ENCODE peak calls at places on chromosomes 3 and 15, in six cellular contexts. M is RWPE1, S is progenitor cell of endocrine pancreas, K is foreskin fibroblast, B is uterus, V is Calu3. A is an unnamed sample.

GRCh38 chr3:57085211-57085610 is 24.7 kb downstream of the SPATA12 start:
- DNase-seq in V (no peak), B (no peak), S (no peak), M (peak; percentile 18), K (no peak), A (no peak)

GRCh38 chr3:46706771-46707582 is 5.8 kb downstream of the TMIE start:
- DNase-seq in K (no peak), M (no peak), V (peak; percentile 39), S (no peak), B (peak; percentile 7), A (no peak)

GRCh38 chr15:85380860-85381535 is 595 bp downstream of the AKAP13 start:
- DNase-seq in B (peak; percentile 57), V (peak; percentile 65), M (peak; percentile 39), K (peak; percentile 54), S (peak; percentile 41), A (peak; percentile 62)

GRCh38 chr3:151837057-151837456 is 23.1 kb downstream of the AADAC start:
- DNase-seq in K (peak; percentile 86), B (no peak), V (peak; percentile 52), S (no peak), M (peak; percentile 83), A (no peak)

GRCh38 chr3:179432021-179432420 is 19.2 kb downstream of the GNB4 start:
- DNase-seq in M (no peak), K (no peak), S (no peak), V (no peak), B (no peak), A (no peak)

GRCh38 chr3:130700541-130700940 is 46.1 kb downstream of the PIK3R4 start:
- DNase-seq in V (no peak), B (no peak), K (peak; percentile 68), S (no peak), M (no peak), A (peak; percentile 10)

GRCh38 chr3:102896851-102897621 is 462.2 kb downstream of the ZPLD1 start:
- DNase-seq in V (no peak), M (no peak), K (no peak), S (no peak), B (no peak), A (no peak)

GRCh38 chr15:84987949-84988624 is 6.4 kb downstream of the PDE8A start:
- DNase-seq in K (no peak), B (no peak), S (no peak), V (no peak), M (no peak), A (no peak)

DNA sequence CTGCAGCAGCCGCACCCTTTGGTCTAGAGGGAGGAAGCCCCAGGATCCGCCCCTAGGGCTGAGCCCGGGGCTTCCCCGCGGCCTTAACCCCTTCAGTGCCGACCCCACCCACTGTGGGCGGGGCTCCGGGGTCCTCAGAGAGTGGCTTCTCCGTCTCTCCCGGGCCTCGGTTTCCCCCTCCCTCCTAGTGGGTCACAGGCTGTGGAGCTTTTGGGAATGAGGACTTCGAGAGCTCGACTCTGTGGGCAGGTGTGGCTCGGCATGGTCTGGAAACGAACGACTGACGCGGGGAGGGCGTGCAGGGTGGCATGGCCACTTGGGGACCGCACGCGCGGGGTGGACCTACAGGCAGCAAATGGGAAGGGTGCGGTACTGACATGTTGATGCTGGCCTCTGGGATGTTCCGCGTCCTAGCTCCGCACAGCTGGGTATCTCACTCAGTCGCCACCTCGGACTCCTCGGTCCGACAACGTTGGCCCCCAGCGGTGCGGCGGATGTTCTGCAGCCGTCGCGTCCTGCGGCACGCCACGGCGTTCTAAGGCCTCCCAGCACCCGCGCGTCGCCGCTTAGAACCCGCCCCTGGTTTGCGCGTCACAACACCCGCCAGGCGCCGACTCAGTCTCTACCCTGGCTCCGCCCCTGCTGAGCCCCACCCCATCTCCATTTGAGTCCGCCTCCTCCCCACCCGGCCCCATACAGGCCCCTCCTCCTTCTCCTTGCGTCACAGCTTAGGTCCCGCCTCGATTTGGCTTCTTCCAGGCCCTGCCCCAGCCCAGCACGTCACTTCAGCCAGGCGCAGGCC is at the start of the genes HYAL3 and NAA80:
- DNase-seq in B (peak; percentile 100), M (peak; percentile 98), S (peak; percentile 98), V (peak; percentile 99), K (peak; percentile 100), A (peak; percentile 99)
- TF ChIP-seq CTCF in B (peak; percentile 65), M (peak; percentile 41), S (peak; percentile 45), V (peak; percentile 46), K (peak; percentile 14), A (no peak)

GRCh38 chr3:11720220-11721113 is 76.8 kb upstream of the VGLL4 start:
- DNase-seq in M (peak; percentile 70), S (peak; percentile 56), B (peak; percentile 80), V (peak; percentile 67), K (peak; percentile 88), A (peak; percentile 65)

GRCh38 chr3:11717768-11718581 is 74.3 kb upstream of the VGLL4 start:
- DNase-seq in K (peak; percentile 57), V (no peak), B (peak; percentile 24), S (no peak), M (peak; percentile 22), A (peak; percentile 65)

GRCh38 chr3:11721114-11721440 is 77.4 kb upstream of the VGLL4 start:
- DNase-seq in V (no peak), M (no peak), B (no peak), K (no peak), S (no peak), A (no peak)

GRCh38 chr3:11718582-11719405 is 75.1 kb upstream of the VGLL4 start:
- DNase-seq in V (peak; percentile 42), M (peak; percentile 60), S (peak; percentile 11), B (peak; percentile 71), K (peak; percentile 80), A (peak; percentile 53)

DNA sequence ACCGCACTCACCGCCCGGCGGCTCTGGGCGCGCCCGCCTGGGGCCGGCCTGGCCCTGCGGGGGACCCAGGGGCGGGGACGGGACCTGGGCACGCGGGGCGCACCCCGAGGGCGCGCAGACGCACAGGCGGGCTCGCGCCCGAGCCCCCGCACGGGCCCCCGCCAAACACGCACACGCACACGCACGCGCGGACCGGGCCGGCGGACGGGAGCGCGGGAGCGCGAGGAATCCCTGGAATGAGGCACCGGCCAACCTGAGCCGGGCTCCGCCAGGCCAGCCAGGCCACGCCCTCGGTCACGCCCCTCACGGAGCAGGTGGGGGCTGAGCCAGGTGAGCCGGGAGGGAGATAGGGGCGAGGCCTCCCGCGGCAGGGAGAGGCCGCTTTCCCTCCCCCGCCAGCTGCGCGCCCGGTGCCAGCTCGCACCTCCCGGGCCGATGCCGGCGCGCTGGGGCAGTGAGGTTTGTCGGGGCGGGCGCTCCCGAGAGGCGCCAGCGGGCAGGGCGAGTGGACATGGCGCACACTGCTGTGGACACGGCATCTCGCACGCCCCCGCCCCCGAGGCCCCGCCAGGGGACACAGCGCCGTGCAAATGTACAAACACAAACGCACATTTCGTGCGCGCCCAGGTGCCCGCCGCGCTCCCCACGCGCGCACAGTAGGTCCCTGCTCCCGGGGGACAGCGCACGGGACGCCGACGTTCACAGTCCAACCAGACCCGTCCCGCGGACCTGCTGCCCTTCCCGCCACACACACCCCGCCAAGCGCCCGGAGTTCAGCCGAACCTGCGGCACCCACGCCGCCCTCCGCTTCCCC is 75.9 kb upstream of the VGLL4 start:
- DNase-seq in V (peak; percentile 99), S (peak; percentile 94), K (peak; percentile 87), B (peak; percentile 65), M (peak; percentile 95), A (peak; percentile 67)
- TF ChIP-seq CTCF in V (no peak), S (no peak), K (no peak), B (no peak), M (no peak), A (no peak)

GRCh38 chr15:76642671-76643070 is 262.5 kb downstream of the SCAPER start:
- DNase-seq in K (no peak), V (no peak), S (no peak), M (no peak), B (no peak), A (no peak)
- TF ChIP-seq CTCF in K (no peak), V (peak; percentile 22), S (peak; percentile 24), M (peak; percentile 25), B (no peak), A (peak; percentile 56)

GRCh38 chr3:107370902-107371301 is 6.3 kb upstream of the CCDC54 start:
- DNase-seq in K (no peak), V (no peak), B (no peak), M (no peak), S (no peak), A (no peak)
- TF ChIP-seq CTCF in K (no peak), V (no peak), B (no peak), M (no peak), S (no peak), A (no peak)

DNA sequence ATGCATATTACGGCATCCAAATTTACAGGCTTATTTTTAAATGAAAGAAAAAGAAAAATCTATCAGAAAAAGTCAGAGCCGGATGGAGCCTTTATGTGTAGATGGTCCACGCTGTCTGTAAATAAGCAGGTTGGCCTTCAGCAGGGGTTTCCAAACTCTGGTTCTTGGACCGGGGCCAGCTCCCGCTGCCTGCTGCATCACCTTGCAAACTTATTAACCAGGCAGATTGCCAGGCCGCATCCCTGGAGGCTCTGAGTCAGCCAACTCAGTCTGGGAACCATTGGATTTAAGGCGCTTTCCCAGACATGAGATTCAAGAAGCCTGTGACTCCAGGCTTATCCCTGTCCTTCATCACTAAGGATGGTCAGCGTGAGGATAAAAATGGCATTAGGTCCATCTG is 212.4 kb downstream of the OPA1 start:
- DNase-seq in V (peak; percentile 99), S (no peak), M (peak; percentile 95), B (peak; percentile 72), K (peak; percentile 17), A (peak; percentile 89)
- TF ChIP-seq CTCF in V (no peak), S (no peak), M (no peak), B (no peak), K (no peak), A (no peak)

GRCh38 chr3:81005992-81006391 is 755.5 kb downstream of the GBE1 start:
- DNase-seq in M (no peak), K (no peak), B (no peak), S (no peak), V (no peak), A (no peak)
- TF ChIP-seq CTCF in M (no peak), K (no peak), B (no peak), S (peak; percentile 40), V (no peak), A (no peak)

DNA sequence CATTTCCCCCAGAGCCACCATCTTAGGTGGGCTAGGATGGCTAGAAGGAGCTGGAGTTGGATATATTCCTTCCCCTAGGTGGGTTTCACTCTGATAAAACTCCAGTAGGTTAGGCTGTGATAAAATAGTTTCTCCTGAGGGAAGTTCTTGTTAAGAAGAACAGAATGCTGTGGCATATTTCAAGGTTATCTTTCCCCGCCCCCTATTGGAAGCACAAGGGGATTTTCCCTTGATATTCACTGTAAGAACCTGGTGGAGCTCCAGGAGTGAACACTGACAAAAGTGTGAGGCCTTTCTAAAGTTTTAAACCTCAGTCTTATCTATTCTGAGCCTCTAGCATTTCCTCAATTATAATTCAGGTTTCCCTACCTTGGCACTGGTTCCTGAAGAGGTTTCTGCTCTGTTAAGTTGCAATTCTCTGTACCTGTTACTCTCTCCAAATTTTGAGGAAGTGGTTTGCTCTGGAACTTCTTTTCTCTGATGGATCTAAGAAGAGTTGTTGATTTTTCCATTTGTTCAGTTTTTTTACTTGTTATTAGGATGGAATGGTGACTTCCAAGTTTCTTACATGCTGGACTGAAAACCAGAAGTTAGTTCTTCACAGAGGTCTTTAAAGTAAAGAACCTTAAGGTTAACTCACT is 113.5 kb downstream of the GMPS start:
- DNase-seq in S (no peak), K (no peak), M (no peak), B (no peak), V (no peak), A (no peak)
- TF ChIP-seq CTCF in S (no peak), K (peak; percentile 4), M (no peak), B (no peak), V (peak; percentile 18), A (no peak)

A was measured in heart right ventricle.